ENCODE peak calls at places on chromosome 5, in six cellular contexts. L, M, O, F, J and P are unnamed samples. For H3K4me1, the result is how much of the 10 kb centered on the place peaks cover.

GRCh38 chr5:9733456-9733855 is 103.3 kb upstream of the TAS2R1 start:
- DNase-seq in L (no peak), M (no peak), O (no peak), F (no peak), J (no peak), P (no peak)

GRCh38 chr5:157030692-157031091 is 28.2 kb downstream of the HAVCR1 start:
- DNase-seq in L (no peak), M (no peak), O (no peak), F (no peak), J (no peak), P (no peak)

GRCh38 chr5:143395638-143396352 is 7.7 kb downstream of the NR3C1 start:
- DNase-seq in L (no peak), M (no peak), O (no peak), F (no peak), J (no peak), P (peak)

GRCh38 chr5:123438902-123439301 is 15.7 kb upstream of the CEP120 start:
- DNase-seq in L (no peak), M (no peak), O (no peak), F (no peak), J (peak), P (no peak)

GRCh38 chr5:123518111-123518510 is 6.1 kb downstream of the CSNK1G3 start:
- DNase-seq in L (no peak), M (no peak), O (peak), F (no peak), J (no peak), P (no peak)

GRCh38 chr5:32725994-32726659 is 15.0 kb downstream of the NPR3 start:
- DNase-seq in L (no peak), M (no peak), O (no peak), F (no peak), J (no peak), P (no peak)

GRCh38 chr5:16935271-16936149 is 578 bp downstream of the MYO10 start:
- DNase-seq in L (peak), M (peak), O (peak), F (no peak), J (no peak), P (no peak)

GRCh38 chr5:74605759-74606158 is 34.8 kb downstream of the ENC1 start:
- DNase-seq in L (no peak), M (no peak), O (no peak), F (no peak), J (no peak), P (no peak)

GRCh38 chr5:83608122-83608521 is 112.5 kb downstream of the HAPLN1 start:
- DNase-seq in L (peak), M (peak), O (peak), F (peak), J (no peak), P (peak)

GRCh38 chr5:1325191-1325741 is 19.6 kb downstream of the CLPTM1L start:
- DNase-seq in L (no peak), M (no peak), O (no peak), F (no peak), J (no peak), P (no peak)

GRCh38 chr5:176726746-176727527 is 79.7 kb downstream of the TSPAN17 start:
- DNase-seq in L (no peak), M (no peak), O (no peak), F (no peak), J (no peak), P (no peak)

GRCh38 chr5:173907686-173908371 is 19.7 kb downstream of the CPEB4 start:
- DNase-seq in L (no peak), M (no peak), O (no peak), F (no peak), J (no peak), P (no peak)

GRCh38 chr5:10036136-10036535 is 213.6 kb downstream of the ATPSCKMT start:
- DNase-seq in L (no peak), M (no peak), O (no peak), F (no peak), J (no peak), P (no peak)

GRCh38 chr5:149215478-149216042 is 56.1 kb upstream of the AFAP1L1 start:
- DNase-seq in L (no peak), M (no peak), O (no peak), F (no peak), J (no peak), P (no peak)

GRCh38 chr5:132103380-132103951 is 29.9 kb downstream of the CSF2 start:
- DNase-seq in L (peak), M (peak), O (peak), F (no peak), J (peak), P (peak)

GRCh38 chr5:22998362-22998761 is 145.2 kb upstream of the CDH12 start:
- DNase-seq in L (no peak), M (no peak), O (no peak), F (no peak), J (no peak), P (no peak)

GRCh38 chr5:172110921-172111873 is 76.8 kb downstream of the STK10 start:
- DNase-seq in L (peak), M (no peak), O (peak), F (peak), J (peak), P (peak)

GRCh38 chr5:63686938-63687337 is 275.3 kb downstream of the HTR1A start:
- DNase-seq in L (no peak), M (no peak), O (no peak), F (no peak), J (no peak), P (no peak)

GRCh38 chr5:116404001-116404400 is 170.6 kb downstream of the SEMA6A start:
- DNase-seq in L (no peak), M (no peak), O (no peak), F (no peak), J (no peak), P (no peak)

GRCh38 chr5:94240616-94241287 is 377.7 kb downstream of the KIAA0825 start:
- DNase-seq in L (no peak), M (no peak), O (no peak), F (no peak), J (no peak), P (no peak)

GRCh38 chr5:164355267-164355830 is 849.9 kb downstream of the MAT2B start:
- DNase-seq in L (no peak), M (no peak), O (no peak), F (no peak), J (no peak), P (no peak)

GRCh38 chr5:84069608-84070179 is 315.0 kb downstream of the EDIL3 start:
- DNase-seq in L (no peak), M (no peak), O (no peak), F (no peak), J (no peak), P (no peak)

GRCh38 chr5:31346896-31347557 is 153.5 kb downstream of the CDH6 start:
- DNase-seq in L (peak), M (no peak), O (no peak), F (no peak), J (no peak), P (no peak)

GRCh38 chr5:109901628-109901981 is 211.9 kb downstream of the MAN2A1 start:
- DNase-seq in L (no peak), M (no peak), O (no peak), F (no peak), J (no peak), P (no peak)

GRCh38 chr5:15116996-15117395 is 245.4 kb upstream of the ANKH start:
- DNase-seq in L (peak), M (no peak), O (no peak), F (no peak), J (no peak), P (no peak)

GRCh38 chr5:119343766-119344165 is 12.1 kb upstream of the TNFAIP8 start:
- DNase-seq in L (peak), M (no peak), O (no peak), F (no peak), J (no peak), P (peak)

GRCh38 chr5:88665750-88666215 is 217.2 kb downstream of the MEF2C start:
- DNase-seq in L (no peak), M (no peak), O (no peak), F (peak), J (no peak), P (no peak)

GRCh38 chr5:168971100-168971499 is 329.8 kb downstream of the SLIT3 start:
- DNase-seq in L (peak), M (no peak), O (no peak), F (no peak), J (no peak), P (no peak)

GRCh38 chr5:116738948-116739339 is 164.3 kb upstream of the SEMA6A start:
- DNase-seq in L (no peak), M (no peak), O (no peak), F (no peak), J (no peak), P (no peak)

GRCh38 chr5:1772634-1773033 is 27.0 kb downstream of the MRPL36 start:
- DNase-seq in L (no peak), M (no peak), O (peak), F (no peak), J (no peak), P (peak)

GRCh38 chr5:10635257-10635860 is 71.5 kb downstream of the ANKRD33B start:
- DNase-seq in L (peak), M (no peak), O (no peak), F (no peak), J (peak), P (peak)

GRCh38 chr5:51082741-51083140 is 300.5 kb upstream of the ISL1 start:
- DNase-seq in L (no peak), M (no peak), O (no peak), F (no peak), J (no peak), P (no peak)

GRCh38 chr5:1168751-1169607 is 32.4 kb upstream of the SLC6A19 start:
- DNase-seq in L (no peak), M (no peak), O (no peak), F (no peak), J (no peak), P (no peak)

GRCh38 chr5:28328691-28329090 is 1290.3 kb upstream of the CDH9 start:
- DNase-seq in L (no peak), M (no peak), O (no peak), F (no peak), J (no peak), P (no peak)

GRCh38 chr5:146893991-146894390 is 15.4 kb upstream of the PPP2R2B start:
- DNase-seq in L (no peak), M (no peak), O (no peak), F (no peak), J (no peak), P (no peak)

GRCh38 chr5:138033916-138034315 is 1.0 kb upstream of the FAM13B start:
- DNase-seq in L (peak), M (no peak), O (no peak), F (no peak), J (no peak), P (no peak)

GRCh38 chr5:169511708-169512107 is 71.9 kb upstream of the SPDL1 start:
- DNase-seq in L (no peak), M (no peak), O (no peak), F (peak), J (no peak), P (no peak)

GRCh38 chr5:148998174-148998797 is 64.6 kb downstream of the SH3TC2 start:
- DNase-seq in L (peak), M (peak), O (peak), F (peak), J (peak), P (peak)

GRCh38 chr5:179769796-179770195 is 24.0 kb upstream of the LTC4S start:
- DNase-seq in L (no peak), M (no peak), O (no peak), F (no peak), J (no peak), P (no peak)

GRCh38 chr5:140143521-140144258 is 18.0 kb downstream of the IGIP start:
- DNase-seq in L (no peak), M (no peak), O (no peak), F (no peak), J (no peak), P (no peak)

DNA sequence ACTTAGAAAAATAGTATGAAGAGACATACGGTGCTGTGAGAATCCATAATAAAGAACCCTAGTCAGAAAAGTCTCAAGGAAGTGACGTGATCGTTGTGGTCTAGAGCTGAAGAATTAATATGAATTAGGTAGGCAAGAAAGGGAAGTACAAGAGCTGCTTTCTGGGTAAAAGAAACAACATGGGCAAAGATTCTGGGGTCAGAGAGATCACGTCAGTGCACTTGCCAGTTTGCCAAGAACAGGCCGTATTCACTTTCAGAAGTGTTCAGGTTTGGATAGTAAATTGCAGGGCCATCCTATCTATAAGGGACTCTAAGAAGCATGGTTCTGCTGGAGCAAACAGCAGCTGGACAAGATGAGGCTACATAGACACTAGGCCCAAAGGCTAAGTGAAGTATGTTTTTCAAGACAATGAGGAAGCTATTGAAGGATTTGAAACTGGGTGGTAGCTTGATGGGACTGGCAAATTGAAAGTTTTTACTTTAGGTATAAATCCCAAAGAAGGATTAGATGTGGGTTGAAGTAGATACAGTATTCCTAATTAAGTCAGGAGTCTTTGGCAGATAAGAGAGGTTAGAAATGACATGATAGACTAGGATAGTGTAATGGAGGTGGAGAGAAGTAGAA is 4.8 kb upstream of the CHD1 start:
- DNase-seq in L (peak), M (no peak), O (peak), F (no peak), J (peak), P (peak)
- H3K27ac ChIP-seq in L (no peak), M (no peak), O (peak), F (no peak), J (peak), P (no peak)

GRCh38 chr5:67416133-67416937 is 219.7 kb upstream of the CD180 start:
- DNase-seq in L (no peak), M (no peak), O (no peak), F (peak), J (no peak), P (no peak)
- H3K4me1 ChIP-seq in L (under half), M (under half), O (under half), F (under half), J (under half), P (under half)

GRCh38 chr5:163352531-163352930 is 84.9 kb upstream of the CCNG1 start:
- DNase-seq in L (no peak), M (no peak), O (no peak), F (no peak), J (no peak), P (no peak)

GRCh38 chr5:163354685-163355084 is 82.7 kb upstream of the CCNG1 start:
- DNase-seq in L (peak), M (no peak), O (peak), F (no peak), J (no peak), P (peak)

GRCh38 chr5:163347671-163348070 is 89.7 kb upstream of the CCNG1 start:
- DNase-seq in L (peak), M (peak), O (peak), F (peak), J (peak), P (peak)

GRCh38 chr5:163350083-163350482 is 87.3 kb upstream of the CCNG1 start:
- DNase-seq in L (peak), M (no peak), O (no peak), F (no peak), J (no peak), P (no peak)
- H3K27ac ChIP-seq in L (no peak), M (no peak), O (no peak), F (no peak), J (no peak), P (no peak)

GRCh38 chr5:115325291-115326019 is 29.0 kb upstream of the CCDC112 start:
- DNase-seq in L (no peak), M (no peak), O (no peak), F (no peak), J (no peak), P (no peak)

GRCh38 chr5:115336201-115336720 is 39.8 kb upstream of the CCDC112 start:
- DNase-seq in L (peak), M (no peak), O (no peak), F (no peak), J (no peak), P (no peak)

GRCh38 chr5:115333164-115333563 is 36.7 kb upstream of the CCDC112 start:
- DNase-seq in L (no peak), M (no peak), O (no peak), F (peak), J (no peak), P (no peak)

GRCh38 chr5:115329475-115329874 is 33.0 kb upstream of the CCDC112 start:
- DNase-seq in L (no peak), M (no peak), O (no peak), F (peak), J (no peak), P (peak)

GRCh38 chr5:115330868-115331267 is 34.4 kb upstream of the CCDC112 start:
- DNase-seq in L (no peak), M (no peak), O (no peak), F (no peak), J (no peak), P (no peak)
- H3K4me1 ChIP-seq in L (under half), M (under half), O (under half), F (under half), J (under half), P (under half)

DNA sequence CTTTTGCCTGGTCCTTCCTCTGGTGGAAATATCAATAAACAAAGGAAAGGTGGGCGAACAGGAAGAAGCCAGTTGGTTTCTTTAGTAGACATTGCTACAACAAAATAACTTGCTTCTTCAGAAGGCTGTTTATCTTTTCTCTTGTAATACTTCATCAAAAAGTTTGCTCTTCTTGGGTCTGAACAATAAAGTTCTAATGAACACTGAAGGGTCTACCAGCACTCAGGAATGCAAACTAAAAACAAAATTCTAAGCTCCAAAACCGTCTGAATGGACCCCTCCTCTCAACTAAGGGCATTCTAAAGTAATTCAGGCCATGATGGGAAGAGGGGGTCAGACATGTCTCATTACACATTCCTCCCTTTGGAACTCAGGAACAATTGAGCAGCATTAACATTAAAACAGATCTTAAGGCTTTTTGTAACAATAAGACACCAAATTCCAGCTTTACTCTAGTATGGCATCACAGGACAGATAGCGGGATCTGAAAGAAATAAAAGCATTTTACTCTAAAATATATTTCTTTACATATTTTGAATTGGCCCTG is 2.3 kb downstream of the TBCA start:
- DNase-seq in L (no peak), M (no peak), O (no peak), F (peak), J (no peak), P (no peak)
- H3K27ac ChIP-seq in L (no peak), M (no peak), O (no peak), F (no peak), J (no peak), P (no peak)

GRCh38 chr5:126972062-126972895 is 58.1 kb downstream of the MARCHF3 start:
- DNase-seq in L (peak), M (no peak), O (peak), F (no peak), J (peak), P (peak)
- H3K4me1 ChIP-seq in L (under half), M (under half), O (under half), F (under half), J (under half), P (half or more)